ENCODE peak calls at places on chromosomes 7 and 10, in six cellular contexts. B is mesenchymal stem cell, I is neuronal stem cell, Q is H9, X is trophoblast cell, Y is H1. F is an unnamed sample.

GRCh38 chr10:113045155-113046055 is 95.4 kb downstream of the TCF7L2 start:
- DNase-seq in Q (no peak), X (no peak), Y (no peak), B (peak; percentile 96), I (no peak), F (peak; percentile 93)

GRCh38 chr10:32256613-32257437 is 90.1 kb downstream of the EPC1 start:
- DNase-seq in B (peak; percentile 65), I (peak; percentile 54), Q (peak; percentile 65), X (peak; percentile 67), Y (peak; percentile 81), F (peak; percentile 37)

GRCh38 chr10:83332695-83333094 is 806.6 kb upstream of the GHITM start:
- DNase-seq in Y (no peak), I (no peak), X (no peak), Q (no peak), B (no peak), F (no peak)

GRCh38 chr7:43501881-43502280 is 81.0 kb upstream of the STK17A start:
- DNase-seq in X (peak; percentile 90), Y (no peak), Q (no peak), I (no peak), B (peak; percentile 73), F (peak; percentile 12)

GRCh38 chr10:85508159-85508558 is 858.4 kb downstream of the GRID1 start:
- DNase-seq in I (no peak), Q (no peak), X (peak; percentile 19), B (peak; percentile 57), Y (no peak), F (no peak)

GRCh38 chr7:112938895-112939588 is 147.6 kb downstream of the GPR85 start:
- DNase-seq in I (peak; percentile 58), B (peak; percentile 72), X (peak; percentile 48), Q (peak; percentile 76), Y (peak; percentile 77), F (peak; percentile 20)

GRCh38 chr10:132115736-132116135 is 50.0 kb downstream of the JAKMIP3 start:
- DNase-seq in X (no peak), I (no peak), Q (no peak), Y (no peak), B (no peak), F (peak; percentile 3)

GRCh38 chr10:18737841-18738240 is 78.6 kb downstream of the ARL5B start:
- DNase-seq in I (no peak), Y (no peak), Q (no peak), X (peak; percentile 22), B (no peak), F (peak; percentile 95)

GRCh38 chr10:88557246-88557645 is 25.9 kb downstream of the RNLS start:
- DNase-seq in Y (no peak), X (no peak), B (no peak), Q (no peak), I (no peak), F (peak; percentile 45)

GRCh38 chr7:27958933-27959548 is 219.1 kb downstream of the TAX1BP1 start:
- DNase-seq in X (no peak), B (no peak), Q (no peak), I (no peak), Y (no peak), F (no peak)

GRCh38 chr7:7834761-7835160 is 116.4 kb upstream of the RPA3 start:
- DNase-seq in Q (no peak), Y (no peak), I (no peak), B (no peak), X (no peak), F (no peak)

GRCh38 chr10:31134303-31134928 is 102.8 kb upstream of the ZNF438 start:
- DNase-seq in Y (no peak), Q (no peak), B (peak; percentile 94), X (no peak), I (no peak), F (peak; percentile 92)
- H3K18ac ChIP-seq in Y (peak overlapping the region; percentile 86), Q (peak overlapping the region; percentile 32), B (peak overlapping the region; percentile 91), X (peak overlapping the region; percentile 84), I (peak overlapping the region; percentile 93), F (peak overlapping the region; percentile 94)

GRCh38 chr10:13867822-13868221 is 281.1 kb downstream of the PRPF18 start:
- DNase-seq in B (no peak), Y (no peak), X (no peak), I (no peak), Q (no peak), F (no peak)
- H3K14ac ChIP-seq in B (no peak overlapping the region), Y (no peak overlapping the region), X (no peak overlapping the region), I (no peak overlapping the region), Q (no peak overlapping the region), F (no peak overlapping the region)

DNA sequence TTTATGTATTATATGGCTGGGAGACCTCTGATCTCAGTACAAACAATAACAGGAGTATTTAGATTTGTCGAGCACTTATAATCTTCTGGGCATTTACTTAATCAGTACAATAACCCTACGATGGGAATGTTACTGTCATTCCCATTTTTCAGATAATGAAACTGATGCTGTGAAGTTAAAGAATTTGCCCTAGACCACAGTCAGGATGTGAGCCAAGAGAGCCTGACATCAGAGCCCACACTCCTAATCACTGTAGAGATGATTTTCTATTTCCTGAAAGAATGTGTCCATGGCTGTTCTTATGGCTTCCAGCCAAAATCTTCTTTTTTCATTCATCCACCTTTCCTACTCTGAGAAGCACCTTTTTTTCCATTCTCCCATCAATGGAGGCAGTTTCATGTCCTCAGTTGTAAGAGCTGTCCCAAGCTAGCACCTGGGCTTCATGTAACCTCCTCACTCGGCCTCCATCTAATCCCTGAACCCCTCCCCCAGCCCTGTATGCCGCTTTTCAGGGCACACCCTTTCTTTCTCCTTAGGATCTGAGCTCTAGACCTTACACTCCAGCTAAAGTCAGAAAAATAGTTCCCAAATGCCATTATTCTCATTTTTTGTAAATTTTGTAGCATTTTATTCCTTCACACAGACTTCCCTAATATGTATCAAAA is 12.2 kb upstream of the CAV1 start:
- DNase-seq in X (no peak), I (no peak), Y (no peak), Q (no peak), B (peak; percentile 59), F (peak; percentile 76)
- H3K18ac ChIP-seq in X (no peak overlapping the region), I (no peak overlapping the region), Y (no peak overlapping the region), Q (no peak overlapping the region), B (no peak overlapping the region), F (peak overlapping the region; percentile 55)

GRCh38 chr7:36161996-36162395 is 8.9 kb downstream of the EEPD1 start:
- DNase-seq in Y (no peak), B (no peak), X (peak; percentile 78), I (no peak), Q (no peak), F (no peak)
- H3K14ac ChIP-seq in Y (no peak overlapping the region), B (no peak overlapping the region), X (no peak overlapping the region), I (no peak overlapping the region), Q (no peak overlapping the region), F (no peak overlapping the region)

GRCh38 chr10:17409170-17409733 is 45.1 kb downstream of the ST8SIA6 start:
- DNase-seq in I (no peak), B (no peak), X (peak; percentile 39), Y (no peak), Q (no peak), F (peak; percentile 5)

GRCh38 chr10:17407040-17407439 is 47.4 kb downstream of the ST8SIA6 start:
- DNase-seq in I (no peak), X (no peak), Y (no peak), B (no peak), Q (no peak), F (no peak)

GRCh38 chr10:17410907-17411306 is 43.5 kb downstream of the ST8SIA6 start:
- DNase-seq in Q (no peak), X (no peak), B (no peak), Y (no peak), I (no peak), F (no peak)

GRCh38 chr10:17406036-17406834 is 48.2 kb downstream of the ST8SIA6 start:
- DNase-seq in X (no peak), Y (no peak), Q (no peak), I (no peak), B (no peak), F (no peak)
- H3K18ac ChIP-seq in X (no peak overlapping the region), Y (peak overlapping the region; percentile 32), Q (no peak overlapping the region), I (no peak overlapping the region), B (no peak overlapping the region), F (no peak overlapping the region)

GRCh38 chr10:30788307-30788706 is 158.8 kb upstream of the LYZL2 start:
- DNase-seq in B (peak; percentile 24), X (no peak), Y (no peak), I (no peak), Q (no peak), F (peak; percentile 70)

GRCh38 chr10:30786906-30787305 is 157.4 kb upstream of the LYZL2 start:
- DNase-seq in X (no peak), I (no peak), Q (no peak), Y (no peak), B (no peak), F (no peak)

GRCh38 chr10:30793093-30793492 is 163.5 kb upstream of the LYZL2 start:
- DNase-seq in B (no peak), Q (no peak), X (peak; percentile 51), I (no peak), Y (no peak), F (no peak)

GRCh38 chr10:30792025-30792424 is 162.5 kb upstream of the LYZL2 start:
- DNase-seq in Q (no peak), Y (no peak), X (no peak), I (no peak), B (no peak), F (no peak)

DNA sequence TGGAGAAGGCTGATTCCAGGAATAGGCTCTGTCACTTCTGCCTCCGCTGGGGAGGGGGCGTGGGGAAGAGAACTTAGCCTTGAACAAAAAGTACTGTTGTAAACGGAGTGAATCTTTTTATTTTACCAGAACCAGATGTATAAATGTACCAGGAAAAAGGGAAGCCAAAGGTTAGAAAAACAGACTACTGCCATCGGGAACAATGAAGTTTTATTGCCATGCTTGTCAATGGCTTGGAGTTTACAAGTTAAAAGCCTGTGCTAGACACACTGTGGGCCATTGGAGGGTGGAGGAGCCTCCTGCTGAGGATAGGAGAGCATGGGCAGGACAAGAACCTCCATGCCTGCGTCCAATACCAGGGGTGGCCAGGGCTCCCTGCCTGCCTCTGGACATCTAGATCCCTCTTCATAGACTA is 161.7 kb upstream of the LYZL2 start:
- DNase-seq in Q (no peak), X (no peak), I (no peak), Y (no peak), B (no peak), F (no peak)
- H3K14ac ChIP-seq in Q (no peak overlapping the region), X (no peak overlapping the region), I (no peak overlapping the region), Y (no peak overlapping the region), B (no peak overlapping the region), F (no peak overlapping the region)

GRCh38 chr10:98425511-98426352 is 10.8 kb upstream of the PYROXD2 start:
- DNase-seq in Y (peak; percentile 87), I (peak; percentile 46), X (peak; percentile 69), Q (peak; percentile 83), B (peak; percentile 31), F (peak; percentile 26)
- H3K18ac ChIP-seq in Y (no peak overlapping the region), I (peak overlapping the region; percentile 70), X (no peak overlapping the region), Q (no peak overlapping the region), B (no peak overlapping the region), F (no peak overlapping the region)

F was measured in IMR-90.